ENCODE peak calls at places on chromosomes 1 and 21, in five cellular contexts. C is midbrain; W is Right ventricle myocardium inferior; Y is neural crest cell; T is activated CD4-positive, CD25-positive, alpha-beta regulatory T cell. H is an unnamed sample.

GRCh38 chr21:19529031-19529430 is 1125.4 kb upstream of the TMPRSS15 start:
- DNase-seq in Y (no peak), W (no peak), C (no peak), T (no peak), H (no peak)

GRCh38 chr1:211511947-211512346 is 20.0 kb upstream of the RD3 start:
- DNase-seq in C (no peak), T (no peak), Y (no peak), W (no peak), H (no peak)

GRCh38 chr1:22763479-22764200 is 53.0 kb downstream of the EPHB2 start:
- DNase-seq in W (no peak), T (no peak), Y (no peak), C (no peak), H (no peak)

GRCh38 chr1:186311375-186312051 is 63.5 kb downstream of the TPR start:
- DNase-seq in C (no peak), W (no peak), T (no peak), Y (no peak), H (no peak)

GRCh38 chr1:164673584-164674214 is 114.7 kb downstream of the PBX1 start:
- DNase-seq in C (no peak), W (no peak), Y (peak), T (no peak), H (no peak)

GRCh38 chr1:10694633-10695627 is 101.5 kb downstream of the CASZ1 start:
- DNase-seq in C (peak), W (peak), T (peak), Y (peak), H (peak)

GRCh38 chr1:117628343-117628742 is 22.5 kb downstream of the TENT5C start:
- DNase-seq in T (no peak), Y (no peak), C (no peak), W (no peak), H (no peak)

GRCh38 chr1:20730690-20731056 is 1.8 kb downstream of the SH2D5 start:
- DNase-seq in C (no peak), Y (no peak), T (no peak), W (no peak), H (no peak)

GRCh38 chr1:79059361-79059760 is 52.8 kb upstream of the ADGRL4 start:
- DNase-seq in C (no peak), T (no peak), Y (no peak), W (no peak), H (no peak)

GRCh38 chr1:23567629-23567995 is 8.3 kb upstream of the ID3 start:
- DNase-seq in T (no peak), W (no peak), C (no peak), Y (no peak), H (no peak)

GRCh38 chr1:9595156-9595967 is 6.7 kb downstream of the TMEM201 start:
- DNase-seq in T (no peak), C (no peak), W (no peak), Y (no peak), H (no peak)